ENCODE peak calls at places on chromosome 11, in nine cellular contexts. F is HS-5, B is LoVo, U is endothelial cell, E is heart left ventricle, A is GM13977, O is NCI-H524, H is hypothalamus, M is ascending aorta. Y is an unnamed sample.

GRCh38 chr11:105265859-105266258 is 126.3 kb upstream of the CARD18 start:
- DNase-seq in F (no peak), B (peak; percentile 7), U (no peak), E (no peak), A (no peak), O (no peak), H (no peak), M (no peak), Y (no peak)

GRCh38 chr11:57597971-57598830 is 716 bp downstream of the SERPING1 start:
- DNase-seq in F (no peak), B (no peak), U (peak; percentile 85), E (peak; percentile 90), A (no peak), O (no peak), H (peak; percentile 54), M (peak; percentile 89), Y (peak; percentile 83)

GRCh38 chr11:69841859-69842698 is 22.9 kb upstream of the FGF3 start:
- DNase-seq in F (no peak), B (no peak), U (no peak), E (no peak), A (no peak), O (no peak), H (no peak), M (no peak), Y (no peak)

GRCh38 chr11:117380676-117381075 is 53.0 kb downstream of the CEP164 start:
- DNase-seq in F (no peak), B (no peak), U (no peak), E (no peak), A (no peak), O (no peak), H (no peak), M (no peak), Y (no peak)

GRCh38 chr11:12045914-12046635 is 37.6 kb upstream of the DKK3 start:
- DNase-seq in F (no peak), B (no peak), U (no peak), E (no peak), A (no peak), O (no peak), H (no peak), M (no peak), Y (no peak)

GRCh38 chr11:15757299-15757698 is 599.0 kb downstream of the SOX6 start:
- DNase-seq in F (no peak), B (no peak), U (no peak), E (no peak), A (no peak), O (no peak), H (no peak), M (no peak), Y (no peak)

GRCh38 chr11:128473631-128474030 is 113.7 kb downstream of the ETS1 start:
- DNase-seq in F (no peak), B (no peak), U (no peak), E (no peak), A (no peak), O (no peak), H (no peak), M (no peak), Y (no peak)

GRCh38 chr11:126317681-126318641 is 14.1 kb downstream of the DCPS start:
- DNase-seq in F (no peak), B (peak; percentile 33), U (no peak), E (peak; percentile 87), A (no peak), O (no peak), H (peak; percentile 48), M (peak; percentile 88), Y (peak; percentile 93)

GRCh38 chr11:95138448-95138847 is 48.8 kb downstream of the ENDOD1 start:
- DNase-seq in F (no peak), B (no peak), U (no peak), E (no peak), A (peak; percentile 37), O (no peak), H (no peak), M (no peak), Y (no peak)

GRCh38 chr11:45615182-45615792 is 50.1 kb downstream of the CHST1 start:
- DNase-seq in F (no peak), B (no peak), U (no peak), E (no peak), A (no peak), O (no peak), H (no peak), M (no peak), Y (no peak)

GRCh38 chr11:70569996-70570692 is 171.8 kb downstream of the CTTN start:
- DNase-seq in F (no peak), B (no peak), U (no peak), E (no peak), A (no peak), O (no peak), H (no peak), M (no peak), Y (no peak)

GRCh38 chr11:58047818-58048217 is 17.1 kb downstream of the OR6Q1 start:
- DNase-seq in F (no peak), B (no peak), U (no peak), E (no peak), A (no peak), O (no peak), H (no peak), M (no peak), Y (no peak)

GRCh38 chr11:65559535-65559934 is 1.4 kb upstream of the LTBP3 start:
- DNase-seq in F (no peak), B (no peak), U (no peak), E (no peak), A (no peak), O (no peak), H (no peak), M (no peak), Y (no peak)

GRCh38 chr11:85827768-85828639 is 17.1 kb upstream of the SYTL2 start:
- DNase-seq in F (peak; percentile 94), B (peak; percentile 89), U (no peak), E (no peak), A (no peak), O (no peak), H (no peak), M (no peak), Y (no peak)

GRCh38 chr11:27011560-27012253 is 17.8 kb downstream of the FIBIN start:
- DNase-seq in F (no peak), B (no peak), U (no peak), E (no peak), A (no peak), O (no peak), H (no peak), M (no peak), Y (no peak)

GRCh38 chr11:65891180-65892136 is 985 bp downstream of the CCDC85B start:
- DNase-seq in F (no peak), B (peak; percentile 58), U (peak; percentile 78), E (peak; percentile 79), A (peak; percentile 58), O (peak; percentile 49), H (no peak), M (peak; percentile 72), Y (no peak)

GRCh38 chr11:34904421-34904950 is 11.7 kb downstream of the APIP start:
- DNase-seq in F (no peak), B (no peak), U (no peak), E (no peak), A (no peak), O (no peak), H (no peak), M (no peak), Y (no peak)

GRCh38 chr11:22433066-22433450 is 94.9 kb downstream of the SLC17A6 start:
- DNase-seq in F (no peak), B (no peak), U (no peak), E (no peak), A (peak; percentile 18), O (no peak), H (no peak), M (no peak), Y (no peak)

Y was measured in right atrium auricular region.